ENCODE peak calls at places on chromosomes 1 and 21, in six cellular contexts. R, P, N, Q, G and A are unnamed samples.

GRCh38 chr1:179860667-179861066 is 16.9 kb downstream of the TOR1AIP2 start:
- DNase-seq in G (no peak), Q (no peak), N (no peak), P (no peak), R (no peak), A (no peak)

GRCh38 chr1:25562101-25562927 is 18.9 kb downstream of the LDLRAP1 start:
- DNase-seq in P (peak; percentile 23), N (peak; percentile 86), R (peak; percentile 90), Q (no peak), G (no peak), A (no peak)

GRCh38 chr1:15469836-15470495 is 5.9 kb upstream of the CELA2B start:
- DNase-seq in Q (no peak), P (no peak), N (no peak), G (no peak), R (no peak), A (no peak)

GRCh38 chr1:203278087-203278884 is 27.0 kb upstream of the BTG2 start:
- DNase-seq in N (no peak), Q (peak; percentile 91), G (no peak), R (peak; percentile 76), P (peak; percentile 67), A (no peak)

GRCh38 chr1:59831529-59831928 is 16.8 kb downstream of the HOOK1 start:
- DNase-seq in N (no peak), R (no peak), Q (no peak), P (no peak), G (no peak), A (no peak)

GRCh38 chr1:186073697-186074096 is 301.4 kb downstream of the TPR start:
- DNase-seq in N (no peak), R (no peak), P (no peak), G (no peak), Q (no peak), A (no peak)

GRCh38 chr1:39258146-39258924 is 53.8 kb downstream of the MACF1 start:
- DNase-seq in G (no peak), P (peak; percentile 68), Q (peak; percentile 63), N (peak; percentile 68), R (peak; percentile 84), A (peak; percentile 50)

GRCh38 chr1:212485895-212486590 is 53.3 kb downstream of the NENF start:
- DNase-seq in R (peak; percentile 61), G (peak; percentile 65), N (no peak), P (no peak), Q (no peak), A (no peak)

GRCh38 chr1:38191451-38191850 is 144.9 kb upstream of the POU3F1 start:
- DNase-seq in Q (no peak), G (no peak), N (no peak), R (peak; percentile 23), P (no peak), A (no peak)

GRCh38 chr1:17419626-17420328 is 19.7 kb downstream of the RCC2 start:
- DNase-seq in R (peak; percentile 80), P (peak; percentile 46), N (peak; percentile 82), Q (peak; percentile 56), G (no peak), A (peak; percentile 65)

GRCh38 chr1:145997156-145998023 is 1.0 kb upstream of the TXNIP start:
- DNase-seq in P (peak; percentile 56), R (peak; percentile 69), N (peak; percentile 40), Q (no peak), G (no peak), A (no peak)

GRCh38 chr1:109787211-109787844 is 23.6 kb upstream of the EPS8L3 start:
- DNase-seq in P (no peak), R (peak; percentile 16), Q (no peak), G (no peak), N (no peak), A (no peak)

GRCh38 chr1:58695206-58695605 is 4.7 kb downstream of the MYSM1 start:
- DNase-seq in Q (no peak), R (no peak), N (no peak), G (no peak), P (peak; percentile 38), A (no peak)

GRCh38 chr1:48466594-48466993 is 5.4 kb downstream of the SPATA6 start:
- DNase-seq in N (no peak), P (no peak), G (no peak), R (no peak), Q (no peak), A (no peak)

GRCh38 chr1:203129501-203130231 is 2.1 kb downstream of the ADORA1 start:
- DNase-seq in Q (no peak), P (no peak), N (no peak), G (no peak), R (no peak), A (peak; percentile 20)

GRCh38 chr1:62227496-62227895 is 32.8 kb downstream of the L1TD1 start:
- DNase-seq in N (no peak), R (no peak), G (no peak), Q (no peak), P (no peak), A (no peak)

GRCh38 chr1:211472724-211473123 is 19.2 kb downstream of the RD3 start:
- DNase-seq in N (no peak), R (no peak), G (no peak), P (no peak), Q (no peak), A (no peak)

GRCh38 chr1:75079535-75080290 is 54.5 kb upstream of the LHX8 start:
- DNase-seq in R (no peak), G (no peak), N (no peak), Q (no peak), P (no peak), A (no peak)

GRCh38 chr1:210262167-210262896 is 29.7 kb downstream of the SERTAD4 start:
- DNase-seq in G (peak; percentile 94), P (no peak), N (no peak), R (no peak), Q (no peak), A (no peak)

GRCh38 chr1:169873582-169874200 is 20.0 kb downstream of the SCYL3 start:
- DNase-seq in Q (no peak), R (no peak), G (no peak), P (no peak), N (no peak), A (no peak)

GRCh38 chr1:176656257-176656995 is 193.5 kb downstream of the PAPPA2 start:
- DNase-seq in N (no peak), P (no peak), G (peak; percentile 10), Q (no peak), R (no peak), A (no peak)

GRCh38 chr1:6348511-6349191 is 44.9 kb downstream of the ACOT7 start:
- DNase-seq in P (no peak), G (no peak), Q (no peak), R (peak; percentile 47), N (no peak), A (no peak)

GRCh38 chr21:44299085-44299457 is 782 bp upstream of the PFKL start:
- DNase-seq in Q (no peak), G (no peak), N (peak; percentile 77), P (no peak), R (peak; percentile 36), A (no peak)

GRCh38 chr1:191582169-191582568 is 576.1 kb upstream of the RGS18 start:
- DNase-seq in R (no peak), P (no peak), G (no peak), Q (no peak), N (no peak), A (no peak)

GRCh38 chr1:203097001-203097400 is 11.2 kb upstream of the MYOG start:
- DNase-seq in P (no peak), G (no peak), N (no peak), R (no peak), Q (no peak), A (no peak)

GRCh38 chr21:25790122-25790951 is 55.6 kb downstream of the GABPA start:
- DNase-seq in N (peak; percentile 31), R (peak; percentile 21), P (no peak), Q (no peak), G (peak; percentile 47), A (no peak)
- TF ChIP-seq CTCF in N (no peak), R (no peak), P (no peak), Q (peak; percentile 29), G (peak; percentile 33), A (peak; percentile 21)

DNA sequence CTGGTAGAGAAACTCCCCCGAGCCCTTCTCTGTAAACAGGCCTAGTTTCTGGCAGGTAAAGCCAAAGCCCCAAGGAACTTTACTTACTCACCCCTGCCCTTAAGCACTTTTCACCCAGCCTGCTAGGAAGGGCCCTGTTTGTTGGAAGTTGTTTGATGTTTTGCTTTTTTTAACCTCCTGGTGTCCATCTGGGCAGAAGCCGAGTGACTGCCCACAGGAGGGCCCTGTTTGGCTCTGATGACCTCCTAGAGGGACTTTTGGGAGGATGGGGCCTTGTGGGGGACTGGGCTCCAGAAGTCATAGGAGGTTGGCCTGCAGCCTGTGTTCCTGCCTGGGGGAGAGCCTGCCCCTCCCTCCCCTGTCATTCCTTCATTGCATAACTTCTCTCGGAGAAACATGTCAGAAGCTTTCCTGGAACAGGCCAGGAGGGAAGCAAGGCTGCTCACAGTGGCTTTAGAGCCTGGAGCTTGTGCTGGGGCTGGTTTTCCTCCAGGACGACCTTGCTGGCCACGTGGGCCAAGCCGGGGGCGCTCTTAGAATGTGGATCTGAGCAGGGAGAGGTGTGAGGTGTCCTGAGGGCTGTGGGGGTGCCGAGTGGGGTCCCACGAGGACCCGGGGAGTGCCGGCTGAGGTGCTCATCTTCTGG is 33.9 kb downstream of the COQ8A start:
- DNase-seq in N (no peak), G (no peak), R (no peak), P (no peak), Q (no peak), A (no peak)
- TF ChIP-seq CTCF in N (no peak), G (no peak), R (no peak), P (no peak), Q (no peak), A (no peak)

GRCh38 chr1:245552331-245552730 is 397.5 kb downstream of the KIF26B start:
- DNase-seq in R (no peak), Q (no peak), N (no peak), P (no peak), G (no peak), A (no peak)
- TF ChIP-seq CTCF in R (no peak), Q (no peak), N (no peak), P (no peak), G (no peak), A (no peak)

DNA sequence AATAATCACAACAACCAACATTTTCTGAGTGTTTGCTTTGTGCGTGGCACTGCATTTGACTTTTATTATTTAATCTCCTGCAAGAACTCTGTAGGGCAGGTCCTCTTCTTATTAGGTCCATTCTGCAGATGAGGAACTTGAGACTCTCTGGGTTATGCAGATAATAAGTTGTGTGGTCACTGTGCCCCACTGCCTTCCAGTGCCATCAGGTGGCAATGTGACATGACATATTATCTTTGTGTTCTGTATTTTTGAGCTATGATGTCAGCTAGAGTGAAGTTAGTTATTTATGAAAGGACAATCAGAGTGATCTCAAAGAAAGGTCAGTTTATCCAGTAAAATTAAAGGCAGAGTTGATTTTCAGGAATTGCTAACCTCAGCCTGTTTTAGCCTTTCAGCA is 196.0 kb downstream of the FMN2 start:
- DNase-seq in P (no peak), R (no peak), Q (no peak), G (no peak), N (no peak), A (no peak)
- TF ChIP-seq CTCF in P (no peak), R (no peak), Q (no peak), G (no peak), N (no peak), A (peak; percentile 6)